ENCODE peak calls at places on chromosomes 4 and X, in five cellular contexts. One of them, this sample, is unnamed.
A peak's percentile ranks its signal among the peaks of the same experiment; 100 is the strongest.

GRCh38 chrX:15188039-15188438 is 81.8 kb downstream of the ASB9 start:
- DNase-seq in HCT116: no peak
- DNase-seq in SK-N-SH: no peak
- DNase-seq in HepG2: no peak
- DNase-seq in H1: no peak
- DNase-seq in this sample: no peak

GRCh38 chr4:182874158-182874855 is 42.9 kb downstream of the DCTD start:
- DNase-seq in HCT116: no peak
- DNase-seq in SK-N-SH: no peak
- DNase-seq in HepG2: no peak
- DNase-seq in H1: no peak
- DNase-seq in this sample: no peak

GRCh38 chr4:177283167-177283566 is 26.5 kb upstream of the NEIL3 start:
- DNase-seq in HCT116: no peak
- DNase-seq in SK-N-SH: no peak
- DNase-seq in HepG2: no peak
- DNase-seq in H1: no peak
- DNase-seq in this sample: no peak

GRCh38 chr4:16116493-16116990 is 32.7 kb upstream of the PROM1 start:
- DNase-seq in HCT116: no peak
- DNase-seq in SK-N-SH: no peak
- DNase-seq in HepG2: peak; percentile 73
- DNase-seq in H1: no peak
- DNase-seq in this sample: no peak

GRCh38 chrX:74520291-74520690 is 94.1 kb downstream of the RLIM start:
- DNase-seq in HCT116: no peak
- DNase-seq in SK-N-SH: no peak
- DNase-seq in HepG2: no peak
- DNase-seq in H1: no peak
- DNase-seq in this sample: no peak

GRCh38 chr4:176897226-176897625 is 104.5 kb upstream of the VEGFC start:
- DNase-seq in HCT116: no peak
- DNase-seq in SK-N-SH: no peak
- DNase-seq in HepG2: no peak
- DNase-seq in H1: no peak
- DNase-seq in this sample: no peak

GRCh38 chrX:15373986-15374385 is 10.2 kb downstream of the VEGFD start:
- DNase-seq in HCT116: no peak
- DNase-seq in SK-N-SH: no peak
- DNase-seq in HepG2: no peak
- DNase-seq in H1: no peak
- DNase-seq in this sample: no peak

GRCh38 chr4:76751612-76752343 is 146.2 kb downstream of the SOWAHB start:
- DNase-seq in HCT116: no peak
- DNase-seq in SK-N-SH: no peak
- DNase-seq in HepG2: no peak
- DNase-seq in H1: no peak
- DNase-seq in this sample: no peak

GRCh38 chrX:18194688-18195087 is 26.0 kb downstream of the BEND2 start:
- DNase-seq in HCT116: no peak
- DNase-seq in SK-N-SH: no peak
- DNase-seq in HepG2: no peak
- DNase-seq in H1: no peak
- DNase-seq in this sample: no peak

GRCh38 chrX:115582871-115583729 is 22.1 kb downstream of the PLS3 start:
- DNase-seq in HCT116: no peak
- DNase-seq in SK-N-SH: no peak
- DNase-seq in HepG2: no peak
- DNase-seq in H1: no peak
- DNase-seq in this sample: no peak

GRCh38 chrX:21932277-21932996 is 8.1 kb upstream of the SMS start:
- DNase-seq in HCT116: no peak
- DNase-seq in SK-N-SH: no peak
- DNase-seq in HepG2: peak; percentile 21
- DNase-seq in H1: no peak
- DNase-seq in this sample: no peak

GRCh38 chr4:116073051-116073450 is 959.6 kb upstream of the NDST4 start:
- DNase-seq in HCT116: no peak
- DNase-seq in SK-N-SH: no peak
- DNase-seq in HepG2: no peak
- DNase-seq in H1: no peak
- DNase-seq in this sample: no peak

GRCh38 chr4:13700196-13701140 is 72.9 kb upstream of the BOD1L1 start:
- DNase-seq in HCT116: no peak
- DNase-seq in SK-N-SH: no peak
- DNase-seq in HepG2: no peak
- DNase-seq in H1: no peak
- DNase-seq in this sample: no peak

GRCh38 chrX:104921606-104922205 is 298.8 kb downstream of the TEX13A start:
- DNase-seq in HCT116: no peak
- DNase-seq in SK-N-SH: no peak
- DNase-seq in HepG2: no peak
- DNase-seq in H1: no peak
- DNase-seq in this sample: no peak

GRCh38 chrX:468979-469378 is 82.3 kb upstream of the PPP2R3B start:
- DNase-seq in HCT116: no peak
- DNase-seq in SK-N-SH: no peak
- DNase-seq in HepG2: no peak
- DNase-seq in H1: no peak
- DNase-seq in this sample: no peak

GRCh38 chr4:19748911-19749473 is 502.7 kb upstream of the SLIT2 start:
- DNase-seq in HCT116: no peak
- DNase-seq in SK-N-SH: no peak
- DNase-seq in HepG2: no peak
- DNase-seq in H1: no peak
- DNase-seq in this sample: no peak

GRCh38 chrX:109709129-109709631 is 23.9 kb downstream of the ACSL4 start:
- DNase-seq in HCT116: peak; percentile 19
- DNase-seq in SK-N-SH: no peak
- DNase-seq in HepG2: peak; percentile 82
- DNase-seq in H1: no peak
- DNase-seq in this sample: no peak

GRCh38 chr4:122796801-122797404 is 29.7 kb upstream of the FGF2 start:
- DNase-seq in HCT116: no peak
- DNase-seq in SK-N-SH: no peak
- DNase-seq in HepG2: no peak
- DNase-seq in H1: peak; percentile 57
- DNase-seq in this sample: no peak

GRCh38 chr4:73068496-73069337 is 799 bp downstream of the COX18 start:
- DNase-seq in HCT116: no peak
- DNase-seq in SK-N-SH: peak; percentile 16
- DNase-seq in HepG2: peak; percentile 32
- DNase-seq in H1: no peak
- DNase-seq in this sample: no peak

GRCh38 chr4:40056722-40057539 is at the start of gene N4BP2:
- DNase-seq in HCT116: peak; percentile 57
- DNase-seq in SK-N-SH: peak; percentile 93
- DNase-seq in HepG2: peak; percentile 84
- DNase-seq in H1: peak; percentile 86
- DNase-seq in this sample: peak; percentile 39

GRCh38 chr4:178426871-178427270 is 984.6 kb upstream of the AGA start:
- DNase-seq in HCT116: no peak
- DNase-seq in SK-N-SH: no peak
- DNase-seq in HepG2: no peak
- DNase-seq in H1: no peak
- DNase-seq in this sample: no peak

GRCh38 chrX:132330156-132330729 is 111.0 kb upstream of the RAP2C start:
- DNase-seq in HCT116: no peak
- DNase-seq in SK-N-SH: no peak
- DNase-seq in HepG2: peak; percentile 8
- DNase-seq in H1: no peak
- DNase-seq in this sample: no peak

GRCh38 chr4:89657931-89658700 is 178.8 kb downstream of the SNCA start:
- DNase-seq in HCT116: peak; percentile 28
- DNase-seq in SK-N-SH: peak; percentile 10
- DNase-seq in HepG2: peak; percentile 28
- DNase-seq in H1: no peak
- DNase-seq in this sample: peak; percentile 33

GRCh38 chr4:30945586-30945985 is 225.4 kb downstream of the PCDH7 start:
- DNase-seq in HCT116: peak; percentile 61
- DNase-seq in SK-N-SH: no peak
- DNase-seq in HepG2: no peak
- DNase-seq in H1: no peak
- DNase-seq in this sample: no peak

GRCh38 chr4:43682551-43682950 is 766.1 kb downstream of the KCTD8 start:
- DNase-seq in HCT116: no peak
- DNase-seq in SK-N-SH: no peak
- DNase-seq in HepG2: no peak
- DNase-seq in H1: no peak
- DNase-seq in this sample: no peak

GRCh38 chr4:134201216-134202098 is at the start of gene PABPC4L:
- DNase-seq in HCT116: no peak
- DNase-seq in SK-N-SH: no peak
- DNase-seq in HepG2: no peak
- DNase-seq in H1: peak; percentile 74
- DNase-seq in this sample: no peak

GRCh38 chr4:166324321-166324720 is 451.3 kb downstream of the TLL1 start:
- DNase-seq in HCT116: peak; percentile 37
- DNase-seq in SK-N-SH: peak; percentile 3
- DNase-seq in HepG2: peak; percentile 38
- DNase-seq in H1: peak; percentile 63
- DNase-seq in this sample: no peak

GRCh38 chr4:36568575-36568974 is 287.2 kb downstream of the DTHD1 start:
- DNase-seq in HCT116: no peak
- DNase-seq in SK-N-SH: no peak
- DNase-seq in HepG2: no peak
- DNase-seq in H1: no peak
- DNase-seq in this sample: no peak

GRCh38 chrX:110108381-110108796 is 105.5 kb downstream of the TMEM164 start:
- DNase-seq in HCT116: no peak
- DNase-seq in SK-N-SH: no peak
- DNase-seq in HepG2: no peak
- DNase-seq in H1: no peak
- DNase-seq in this sample: no peak

DNA sequence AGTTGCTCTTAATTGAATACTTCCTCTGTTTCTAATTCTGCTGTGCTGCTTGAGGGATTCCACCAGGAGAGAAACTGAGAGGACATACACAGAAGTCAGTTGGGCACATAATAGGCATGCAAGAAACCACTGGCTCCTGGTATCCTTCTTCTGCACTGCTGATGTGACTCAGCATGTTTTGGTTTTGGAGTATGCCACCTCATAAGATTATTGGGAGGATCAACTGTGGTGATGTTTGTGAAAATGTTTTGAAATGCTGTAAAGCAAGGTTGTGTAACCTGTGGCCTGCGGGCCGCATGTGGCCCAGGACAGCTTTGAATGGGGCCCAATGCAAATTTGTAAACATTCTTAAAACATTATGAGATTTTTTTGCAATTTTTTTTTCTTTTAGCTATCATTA is 119.6 kb downstream of the GATB start:
- DNase-seq in HCT116: no peak
- DNase-seq in SK-N-SH: no peak
- DNase-seq in HepG2: peak; percentile 3
- DNase-seq in H1: no peak
- DNase-seq in this sample: peak; percentile 2
- TF ChIP-seq JUND in HCT116: no peak
- TF ChIP-seq JUND in SK-N-SH: no peak
- TF ChIP-seq JUND in HepG2: no peak
- TF ChIP-seq JUND in H1: no peak
- TF ChIP-seq JUND in this sample: no peak

GRCh38 chr4:5409237-5409636 is 299.1 kb downstream of the EVC2 start:
- DNase-seq in HCT116: no peak
- DNase-seq in SK-N-SH: no peak
- DNase-seq in HepG2: no peak
- DNase-seq in H1: no peak
- DNase-seq in this sample: no peak
- TF ChIP-seq JUND in HCT116: no peak
- TF ChIP-seq JUND in SK-N-SH: no peak
- TF ChIP-seq JUND in HepG2: no peak
- TF ChIP-seq JUND in H1: no peak
- TF ChIP-seq JUND in this sample: no peak

DNA sequence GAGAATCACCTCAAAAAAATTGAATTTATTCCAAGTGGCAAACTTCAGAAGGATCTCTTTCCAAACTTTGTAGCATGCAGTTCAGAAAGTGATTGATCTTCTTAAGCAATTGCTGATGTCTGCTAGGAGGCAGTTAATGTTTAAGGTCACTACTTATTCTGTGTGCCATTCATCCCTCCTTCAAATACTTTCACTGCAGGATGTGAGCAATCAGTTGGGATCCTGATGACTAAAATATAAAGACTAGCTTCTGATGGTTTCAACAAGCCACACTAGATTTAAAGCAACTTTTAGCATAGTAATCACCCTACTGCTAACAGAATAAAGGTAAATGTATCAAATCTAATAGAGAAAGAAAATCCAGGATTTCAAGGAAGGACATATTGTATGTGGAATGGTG is 414.1 kb downstream of the ADGRL3 start:
- DNase-seq in HCT116: no peak
- DNase-seq in SK-N-SH: no peak
- DNase-seq in HepG2: no peak
- DNase-seq in H1: no peak
- DNase-seq in this sample: no peak
- TF ChIP-seq JUND in HCT116: no peak
- TF ChIP-seq JUND in SK-N-SH: no peak
- TF ChIP-seq JUND in HepG2: no peak
- TF ChIP-seq JUND in H1: no peak
- TF ChIP-seq JUND in this sample: no peak

GRCh38 chrX:150897371-150898319 is 823 bp downstream of the CD99L2 start:
- DNase-seq in HCT116: no peak
- DNase-seq in SK-N-SH: peak; percentile 34
- DNase-seq in HepG2: no peak
- DNase-seq in H1: peak; percentile 51
- DNase-seq in this sample: peak; percentile 16

GRCh38 chrX:150902434-150903109 is 4.1 kb upstream of the CD99L2 start:
- DNase-seq in HCT116: no peak
- DNase-seq in SK-N-SH: no peak
- DNase-seq in HepG2: no peak
- DNase-seq in H1: peak; percentile 91
- DNase-seq in this sample: peak; percentile 6

GRCh38 chrX:150898343-150899190 is at the start of gene CD99L2:
- DNase-seq in HCT116: peak; percentile 61
- DNase-seq in SK-N-SH: peak; percentile 94
- DNase-seq in HepG2: peak; percentile 52
- DNase-seq in H1: peak; percentile 93
- DNase-seq in this sample: peak; percentile 51

GRCh38 chrX:150896632-150897031 is 1.8 kb downstream of the CD99L2 start:
- DNase-seq in HCT116: no peak
- DNase-seq in SK-N-SH: no peak
- DNase-seq in HepG2: no peak
- DNase-seq in H1: no peak
- DNase-seq in this sample: no peak

DNA sequence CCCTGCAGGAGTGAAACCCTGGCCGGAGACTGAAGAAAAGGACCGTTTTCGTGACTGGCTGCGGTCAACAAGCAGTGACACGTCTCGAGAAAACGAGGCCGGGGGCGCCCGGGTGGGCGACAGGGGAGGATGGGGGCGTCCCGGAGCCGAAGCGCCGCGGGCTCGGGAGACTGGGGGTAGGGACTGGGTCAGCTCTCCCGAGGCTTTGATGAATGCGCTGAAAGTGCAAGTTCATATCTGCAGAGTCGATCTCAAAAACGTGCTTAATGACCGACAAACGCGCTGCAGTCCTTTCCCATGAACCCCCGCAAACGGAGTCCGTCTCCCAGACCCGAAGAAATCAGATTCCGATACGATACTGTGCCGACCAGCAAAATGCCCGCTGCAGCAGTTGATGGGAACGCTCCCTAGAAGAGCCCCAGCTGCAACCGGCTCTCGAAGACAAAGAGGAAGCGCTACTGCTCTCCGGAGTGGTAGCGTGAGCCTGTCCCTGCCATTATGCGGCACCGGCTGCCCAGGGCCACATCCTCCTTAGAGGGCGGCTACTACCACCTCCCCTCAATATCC is 806 bp upstream of the CD99L2 start:
- DNase-seq in HCT116: no peak
- DNase-seq in SK-N-SH: peak; percentile 37
- DNase-seq in HepG2: no peak
- DNase-seq in H1: no peak
- DNase-seq in this sample: peak; percentile 28
- TF ChIP-seq JUND in HCT116: no peak
- TF ChIP-seq JUND in SK-N-SH: no peak
- TF ChIP-seq JUND in HepG2: no peak
- TF ChIP-seq JUND in H1: no peak
- TF ChIP-seq JUND in this sample: no peak

This sample was measured in T47D.